ENCODE peak calls at places on chromosome 17, in seven cellular contexts. T is prostate gland; R is CD4-positive, alpha-beta T cell; G is GM10248; Q is GM13976; N is spleen; B is T-helper 9 cell. A is an unnamed sample.

GRCh38 chr17:49845210-49845782 is 2.6 kb downstream of the TAC4 start:
- DNase-seq in T (no peak), R (no peak), G (no peak), Q (no peak), N (no peak), B (no peak), A (no peak)

GRCh38 chr17:40563371-40564052 is 1.8 kb downstream of the CCR7 start:
- DNase-seq in T (no peak), R (no peak), G (no peak), Q (peak; percentile 22), N (no peak), B (no peak), A (no peak)

GRCh38 chr17:49489348-49489747 is 5.7 kb upstream of the NGFR start:
- DNase-seq in T (no peak), R (no peak), G (no peak), Q (no peak), N (no peak), B (no peak), A (no peak)

GRCh38 chr17:82019905-82020873 is 2.5 kb downstream of the CENPX start:
- DNase-seq in T (no peak), R (peak; percentile 50), G (peak; percentile 79), Q (peak; percentile 85), N (peak; percentile 92), B (peak; percentile 59), A (no peak)

GRCh38 chr17:40553694-40554534 is 11.4 kb downstream of the CCR7 start:
- DNase-seq in T (no peak), R (no peak), G (no peak), Q (peak; percentile 62), N (peak; percentile 85), B (peak; percentile 6), A (no peak)

GRCh38 chr17:72812823-72813222 is 279.7 kb downstream of the SLC39A11 start:
- DNase-seq in T (no peak), R (no peak), G (no peak), Q (no peak), N (no peak), B (no peak), A (no peak)

GRCh38 chr17:1598399-1599095 is 30.1 kb downstream of the SLC43A2 start:
- DNase-seq in T (no peak), R (no peak), G (no peak), Q (no peak), N (no peak), B (no peak), A (no peak)

GRCh38 chr17:66531826-66532439 is 229.5 kb downstream of the PRKCA start:
- DNase-seq in T (no peak), R (no peak), G (no peak), Q (no peak), N (no peak), B (no peak), A (no peak)

GRCh38 chr17:10775058-10775457 is 28.8 kb downstream of the TMEM238L start:
- DNase-seq in T (no peak), R (no peak), G (no peak), Q (no peak), N (no peak), B (no peak), A (no peak)

GRCh38 chr17:22512997-22513538 is 820.7 kb downstream of the KCNJ18 start:
- DNase-seq in T (no peak), R (no peak), G (no peak), Q (no peak), N (no peak), B (no peak), A (no peak)

GRCh38 chr17:72401883-72402726 is 281.3 kb downstream of the SOX9 start:
- DNase-seq in T (no peak), R (no peak), G (no peak), Q (no peak), N (no peak), B (no peak), A (no peak)

GRCh38 chr17:18966831-18967624 is 15.1 kb downstream of the SLC5A10 start:
- DNase-seq in T (no peak), R (no peak), G (no peak), Q (no peak), N (no peak), B (no peak), A (no peak)

GRCh38 chr17:7862692-7863437 is 5.1 kb downstream of the CYB5D1 start:
- DNase-seq in T (peak; percentile 72), R (no peak), G (peak; percentile 34), Q (no peak), N (no peak), B (peak; percentile 38), A (no peak)

GRCh38 chr17:77373298-77374169 is 232.8 kb downstream of the SEC14L1 start:
- DNase-seq in T (no peak), R (no peak), G (no peak), Q (no peak), N (peak; percentile 88), B (peak; percentile 28), A (no peak)

GRCh38 chr17:38333635-38334295 is 10.0 kb downstream of the GPR179 start:
- DNase-seq in T (no peak), R (no peak), G (peak; percentile 68), Q (peak; percentile 77), N (no peak), B (peak; percentile 38), A (no peak)

GRCh38 chr17:50542795-50543774 is 3.9 kb upstream of the SPATA20 start:
- DNase-seq in T (peak; percentile 89), R (no peak), G (no peak), Q (no peak), N (no peak), B (no peak), A (no peak)

GRCh38 chr17:60646701-60647100 is 30.9 kb upstream of the BCAS3 start:
- DNase-seq in T (no peak), R (no peak), G (no peak), Q (no peak), N (no peak), B (no peak), A (no peak)

GRCh38 chr17:21019976-21020575 is 22.7 kb downstream of the USP22 start:
- DNase-seq in T (no peak), R (no peak), G (no peak), Q (no peak), N (peak; percentile 87), B (peak; percentile 31), A (no peak)

GRCh38 chr17:80026359-80027042 is 9.2 kb downstream of the TBC1D16 start:
- DNase-seq in T (peak; percentile 76), R (no peak), G (no peak), Q (no peak), N (no peak), B (no peak), A (no peak)

GRCh38 chr17:55743103-55743679 is 7.7 kb upstream of the PCTP start:
- DNase-seq in T (peak; percentile 15), R (no peak), G (no peak), Q (no peak), N (no peak), B (no peak), A (no peak)

GRCh38 chr17:44878627-44879221 is 20.5 kb downstream of the EFTUD2 start:
- DNase-seq in T (no peak), R (no peak), G (peak; percentile 36), Q (peak; percentile 42), N (no peak), B (no peak), A (no peak)

GRCh38 chr17:79803997-79804855 is 7.3 kb upstream of the CBX8 start:
- DNase-seq in T (no peak), R (no peak), G (peak; percentile 75), Q (peak; percentile 80), N (no peak), B (no peak), A (no peak)

GRCh38 chr17:77462101-77462500 is 321.3 kb downstream of the SEC14L1 start:
- DNase-seq in T (no peak), R (no peak), G (no peak), Q (peak; percentile 55), N (peak; percentile 89), B (no peak), A (no peak)

GRCh38 chr17:43778337-43779144 is at the start of gene DUSP3:
- DNase-seq in T (peak; percentile 94), R (peak; percentile 62), G (peak; percentile 95), Q (peak; percentile 96), N (peak; percentile 95), B (peak; percentile 65), A (peak; percentile 56)

GRCh38 chr17:64154321-64155089 is 24.6 kb upstream of the ERN1 start:
- DNase-seq in T (no peak), R (no peak), G (no peak), Q (no peak), N (no peak), B (no peak), A (no peak)

GRCh38 chr17:17403899-17404576 is 72.8 kb upstream of the MED9 start:
- DNase-seq in T (no peak), R (peak; percentile 72), G (no peak), Q (no peak), N (peak; percentile 93), B (peak; percentile 31), A (no peak)

GRCh38 chr17:16273499-16273898 is 56.5 kb downstream of the PIGL start:
- DNase-seq in T (no peak), R (no peak), G (no peak), Q (no peak), N (no peak), B (no peak), A (no peak)

GRCh38 chr17:15926039-15926740 is 18.7 kb upstream of the ADORA2B start:
- DNase-seq in T (no peak), R (no peak), G (no peak), Q (no peak), N (peak; percentile 40), B (no peak), A (no peak)

GRCh38 chr17:80840011-80840410 is 151.6 kb upstream of the CHMP6 start:
- DNase-seq in T (no peak), R (no peak), G (no peak), Q (no peak), N (peak; percentile 31), B (no peak), A (no peak)